ENCODE peak calls at places on chromosomes 2 and 18, in four cellular contexts. One of them, this sample, is unnamed.

GRCh38 chr2:106030287-106031268 is 163.5 kb downstream of the UXS1 start:
- DNase-seq in activated naive CD4-positive, alpha-beta T cell: no peak
- DNase-seq in GM20000: no peak
- DNase-seq in mesendoderm: no peak
- DNase-seq in this sample: no peak

GRCh38 chr2:25014631-25015030 is 27.2 kb upstream of the EFR3B start:
- DNase-seq in activated naive CD4-positive, alpha-beta T cell: no peak
- DNase-seq in GM20000: no peak
- DNase-seq in mesendoderm: no peak
- DNase-seq in this sample: no peak

GRCh38 chr2:112006076-112006410 is 49.0 kb upstream of the TMEM87B start:
- DNase-seq in activated naive CD4-positive, alpha-beta T cell: no peak
- DNase-seq in GM20000: no peak
- DNase-seq in mesendoderm: no peak
- DNase-seq in this sample: no peak

GRCh38 chr2:107810734-107811133 is 16.0 kb upstream of the RGPD4 start:
- DNase-seq in activated naive CD4-positive, alpha-beta T cell: no peak
- DNase-seq in GM20000: no peak
- DNase-seq in mesendoderm: peak; percentile 32
- DNase-seq in this sample: no peak

GRCh38 chr2:209771474-209772292 is at the start of gene UNC80:
- DNase-seq in activated naive CD4-positive, alpha-beta T cell: no peak
- DNase-seq in GM20000: peak; percentile 62
- DNase-seq in mesendoderm: peak; percentile 83
- DNase-seq in this sample: peak; percentile 60

GRCh38 chr2:181393472-181393871 is 63.7 kb upstream of the ITGA4 start:
- DNase-seq in activated naive CD4-positive, alpha-beta T cell: no peak
- DNase-seq in GM20000: peak; percentile 36
- DNase-seq in mesendoderm: peak; percentile 29
- DNase-seq in this sample: no peak

GRCh38 chr18:42736074-42736473 is 379.4 kb downstream of the RIT2 start:
- DNase-seq in activated naive CD4-positive, alpha-beta T cell: no peak
- DNase-seq in GM20000: no peak
- DNase-seq in mesendoderm: peak; percentile 21
- DNase-seq in this sample: no peak

GRCh38 chr2:65299246-65299645 is 71.6 kb downstream of the ACTR2 start:
- DNase-seq in activated naive CD4-positive, alpha-beta T cell: no peak
- DNase-seq in GM20000: peak; percentile 44
- DNase-seq in mesendoderm: no peak
- DNase-seq in this sample: no peak

GRCh38 chr2:207984765-207985480 is 40.4 kb downstream of the PLEKHM3 start:
- DNase-seq in activated naive CD4-positive, alpha-beta T cell: no peak
- DNase-seq in GM20000: no peak
- DNase-seq in mesendoderm: no peak
- DNase-seq in this sample: no peak

GRCh38 chr18:23918395-23919032 is 96.0 kb upstream of the TTC39C start:
- DNase-seq in activated naive CD4-positive, alpha-beta T cell: peak; percentile 61
- DNase-seq in GM20000: peak; percentile 63
- DNase-seq in mesendoderm: peak; percentile 94
- DNase-seq in this sample: no peak

GRCh38 chr2:188444106-188444835 is 152.6 kb downstream of the GULP1 start:
- DNase-seq in activated naive CD4-positive, alpha-beta T cell: no peak
- DNase-seq in GM20000: no peak
- DNase-seq in mesendoderm: no peak
- DNase-seq in this sample: no peak

GRCh38 chr2:231297108-231297908 is 98.2 kb upstream of the B3GNT7 start:
- DNase-seq in activated naive CD4-positive, alpha-beta T cell: no peak
- DNase-seq in GM20000: peak; percentile 78
- DNase-seq in mesendoderm: peak; percentile 85
- DNase-seq in this sample: no peak

GRCh38 chr18:79399275-79400081 is 3.7 kb downstream of the NFATC1 start:
- DNase-seq in activated naive CD4-positive, alpha-beta T cell: no peak
- DNase-seq in GM20000: peak; percentile 66
- DNase-seq in mesendoderm: no peak
- DNase-seq in this sample: no peak

GRCh38 chr2:15799432-15799827 is 140.9 kb upstream of the MYCN start:
- DNase-seq in activated naive CD4-positive, alpha-beta T cell: no peak
- DNase-seq in GM20000: no peak
- DNase-seq in mesendoderm: no peak
- DNase-seq in this sample: no peak

GRCh38 chr2:174535757-174536703 is 49.2 kb upstream of the GPR155 start:
- DNase-seq in activated naive CD4-positive, alpha-beta T cell: no peak
- DNase-seq in GM20000: no peak
- DNase-seq in mesendoderm: peak; percentile 34
- DNase-seq in this sample: no peak

GRCh38 chr2:205755923-205756322 is 73.6 kb downstream of the NRP2 start:
- DNase-seq in activated naive CD4-positive, alpha-beta T cell: no peak
- DNase-seq in GM20000: no peak
- DNase-seq in mesendoderm: no peak
- DNase-seq in this sample: no peak

GRCh38 chr2:197919487-197919886 is 115.1 kb downstream of the PLCL1 start:
- DNase-seq in activated naive CD4-positive, alpha-beta T cell: no peak
- DNase-seq in GM20000: no peak
- DNase-seq in mesendoderm: no peak
- DNase-seq in this sample: no peak

GRCh38 chr2:98438190-98439133 is 6.2 kb upstream of the INPP4A start:
- DNase-seq in activated naive CD4-positive, alpha-beta T cell: no peak
- DNase-seq in GM20000: peak; percentile 65
- DNase-seq in mesendoderm: no peak
- DNase-seq in this sample: no peak

GRCh38 chr2:128157644-128158043 is 66.6 kb downstream of the UGGT1 start:
- DNase-seq in activated naive CD4-positive, alpha-beta T cell: no peak
- DNase-seq in GM20000: no peak
- DNase-seq in mesendoderm: no peak
- DNase-seq in this sample: no peak

GRCh38 chr2:148926291-148926961 is 51.4 kb downstream of the KIF5C start:
- DNase-seq in activated naive CD4-positive, alpha-beta T cell: peak; percentile 3
- DNase-seq in GM20000: peak; percentile 75
- DNase-seq in mesendoderm: peak; percentile 74
- DNase-seq in this sample: no peak

GRCh38 chr2:144511222-144511855 is 8.6 kb downstream of the ZEB2 start:
- DNase-seq in activated naive CD4-positive, alpha-beta T cell: no peak
- DNase-seq in GM20000: no peak
- DNase-seq in mesendoderm: no peak
- DNase-seq in this sample: no peak

GRCh38 chr2:18932864-18933263 is 343.5 kb upstream of the NT5C1B start:
- DNase-seq in activated naive CD4-positive, alpha-beta T cell: no peak
- DNase-seq in GM20000: no peak
- DNase-seq in mesendoderm: no peak
- DNase-seq in this sample: no peak

This sample was measured in cortex of kidney.